ENCODE peak calls at places on chromosomes 13 and 19, in nine cellular contexts. One of them, this sample, is unnamed. For H3K9me3, the result is how much of the 10 kb centered on the place peaks cover.

GRCh38 chr13:103695320-103695719 is 629.1 kb upstream of the SLC10A2 start:
- DNase-seq in ascending aorta: no peak
- DNase-seq in SK-N-SH: no peak
- DNase-seq in thyroid gland: no peak
- DNase-seq in lung: no peak
- DNase-seq in upper lobe of left lung: no peak
- DNase-seq in fibroblast of lung: no peak
- DNase-seq in psoas muscle: no peak
- DNase-seq in heart left ventricle: no peak
- DNase-seq in this sample: no peak

GRCh38 chr19:45677351-45678230 is 9.6 kb downstream of the GIPR start:
- DNase-seq in ascending aorta: peak
- DNase-seq in SK-N-SH: peak
- DNase-seq in thyroid gland: peak
- DNase-seq in lung: peak
- DNase-seq in upper lobe of left lung: peak
- DNase-seq in fibroblast of lung: peak
- DNase-seq in psoas muscle: peak
- DNase-seq in heart left ventricle: peak
- DNase-seq in this sample: no peak

GRCh38 chr13:94901070-94901469 is 188.7 kb upstream of the SOX21 start:
- DNase-seq in ascending aorta: no peak
- DNase-seq in SK-N-SH: no peak
- DNase-seq in thyroid gland: no peak
- DNase-seq in lung: no peak
- DNase-seq in upper lobe of left lung: no peak
- DNase-seq in fibroblast of lung: peak
- DNase-seq in psoas muscle: no peak
- DNase-seq in heart left ventricle: no peak
- DNase-seq in this sample: no peak

GRCh38 chr19:53553865-53554791 is 16.2 kb downstream of the ZNF331 start:
- DNase-seq in ascending aorta: peak
- DNase-seq in SK-N-SH: peak
- DNase-seq in thyroid gland: peak
- DNase-seq in lung: peak
- DNase-seq in upper lobe of left lung: peak
- DNase-seq in fibroblast of lung: peak
- DNase-seq in psoas muscle: peak
- DNase-seq in heart left ventricle: peak
- DNase-seq in this sample: peak

GRCh38 chr13:55570371-55570770 is 1570.3 kb upstream of the PRR20A start:
- DNase-seq in ascending aorta: no peak
- DNase-seq in SK-N-SH: no peak
- DNase-seq in thyroid gland: no peak
- DNase-seq in lung: no peak
- DNase-seq in upper lobe of left lung: no peak
- DNase-seq in fibroblast of lung: no peak
- DNase-seq in psoas muscle: no peak
- DNase-seq in heart left ventricle: no peak
- DNase-seq in this sample: no peak

GRCh38 chr19:18650048-18650435 is 13.2 kb downstream of the KLHL26 start:
- DNase-seq in ascending aorta: peak
- DNase-seq in SK-N-SH: no peak
- DNase-seq in thyroid gland: no peak
- DNase-seq in lung: no peak
- DNase-seq in upper lobe of left lung: no peak
- DNase-seq in fibroblast of lung: peak
- DNase-seq in psoas muscle: peak
- DNase-seq in heart left ventricle: no peak
- DNase-seq in this sample: no peak

GRCh38 chr13:22050951-22051563 is 380.2 kb downstream of the FGF9 start:
- DNase-seq in ascending aorta: no peak
- DNase-seq in SK-N-SH: no peak
- DNase-seq in thyroid gland: no peak
- DNase-seq in lung: no peak
- DNase-seq in upper lobe of left lung: no peak
- DNase-seq in fibroblast of lung: no peak
- DNase-seq in psoas muscle: no peak
- DNase-seq in heart left ventricle: no peak
- DNase-seq in this sample: no peak

GRCh38 chr13:111639994-111640393 is 319.6 kb downstream of the TEX29 start:
- DNase-seq in ascending aorta: peak
- DNase-seq in SK-N-SH: no peak
- DNase-seq in thyroid gland: no peak
- DNase-seq in lung: no peak
- DNase-seq in upper lobe of left lung: no peak
- DNase-seq in fibroblast of lung: no peak
- DNase-seq in psoas muscle: no peak
- DNase-seq in heart left ventricle: no peak
- DNase-seq in this sample: no peak

GRCh38 chr13:78978381-78978998 is 319.5 kb upstream of the OBI1 start:
- DNase-seq in ascending aorta: no peak
- DNase-seq in SK-N-SH: peak
- DNase-seq in thyroid gland: peak
- DNase-seq in lung: peak
- DNase-seq in upper lobe of left lung: peak
- DNase-seq in fibroblast of lung: peak
- DNase-seq in psoas muscle: no peak
- DNase-seq in heart left ventricle: no peak
- DNase-seq in this sample: no peak

GRCh38 chr13:98384739-98385138 is 192.2 kb downstream of the STK24 start:
- DNase-seq in ascending aorta: no peak
- DNase-seq in SK-N-SH: no peak
- DNase-seq in thyroid gland: peak
- DNase-seq in lung: no peak
- DNase-seq in upper lobe of left lung: no peak
- DNase-seq in fibroblast of lung: peak
- DNase-seq in psoas muscle: no peak
- DNase-seq in heart left ventricle: no peak
- DNase-seq in this sample: no peak

GRCh38 chr13:45196622-45197021 is 4.2 kb downstream of the KCTD4 start:
- DNase-seq in ascending aorta: no peak
- DNase-seq in SK-N-SH: no peak
- DNase-seq in thyroid gland: no peak
- DNase-seq in lung: no peak
- DNase-seq in upper lobe of left lung: no peak
- DNase-seq in fibroblast of lung: no peak
- DNase-seq in psoas muscle: no peak
- DNase-seq in heart left ventricle: no peak
- DNase-seq in this sample: no peak

GRCh38 chr19:34145741-34146202 is 26.5 kb upstream of the LSM14A start:
- DNase-seq in ascending aorta: no peak
- DNase-seq in SK-N-SH: peak
- DNase-seq in thyroid gland: peak
- DNase-seq in lung: peak
- DNase-seq in upper lobe of left lung: peak
- DNase-seq in fibroblast of lung: peak
- DNase-seq in psoas muscle: no peak
- DNase-seq in heart left ventricle: no peak
- DNase-seq in this sample: no peak

GRCh38 chr19:18637644-18638630 is 1.1 kb downstream of the KLHL26 start:
- DNase-seq in ascending aorta: no peak
- DNase-seq in SK-N-SH: no peak
- DNase-seq in thyroid gland: peak
- DNase-seq in lung: peak
- DNase-seq in upper lobe of left lung: peak
- DNase-seq in fibroblast of lung: no peak
- DNase-seq in psoas muscle: no peak
- DNase-seq in heart left ventricle: no peak
- DNase-seq in this sample: no peak

GRCh38 chr19:15010497-15011255 is 31.0 kb upstream of the SLC1A6 start:
- DNase-seq in ascending aorta: no peak
- DNase-seq in SK-N-SH: no peak
- DNase-seq in thyroid gland: no peak
- DNase-seq in lung: no peak
- DNase-seq in upper lobe of left lung: no peak
- DNase-seq in fibroblast of lung: no peak
- DNase-seq in psoas muscle: no peak
- DNase-seq in heart left ventricle: no peak
- DNase-seq in this sample: no peak

GRCh38 chr19:47096721-47097120 is 16.9 kb downstream of the ZC3H4 start:
- DNase-seq in ascending aorta: no peak
- DNase-seq in SK-N-SH: no peak
- DNase-seq in thyroid gland: peak
- DNase-seq in lung: no peak
- DNase-seq in upper lobe of left lung: peak
- DNase-seq in fibroblast of lung: no peak
- DNase-seq in psoas muscle: no peak
- DNase-seq in heart left ventricle: peak
- DNase-seq in this sample: no peak

GRCh38 chr19:47094557-47095517 is 18.7 kb downstream of the ZC3H4 start:
- DNase-seq in ascending aorta: no peak
- DNase-seq in SK-N-SH: no peak
- DNase-seq in thyroid gland: peak
- DNase-seq in lung: peak
- DNase-seq in upper lobe of left lung: peak
- DNase-seq in fibroblast of lung: no peak
- DNase-seq in psoas muscle: no peak
- DNase-seq in heart left ventricle: no peak
- DNase-seq in this sample: no peak

GRCh38 chr19:47093254-47093653 is 20.3 kb downstream of the ZC3H4 start:
- DNase-seq in ascending aorta: no peak
- DNase-seq in SK-N-SH: no peak
- DNase-seq in thyroid gland: peak
- DNase-seq in lung: no peak
- DNase-seq in upper lobe of left lung: no peak
- DNase-seq in fibroblast of lung: no peak
- DNase-seq in psoas muscle: no peak
- DNase-seq in heart left ventricle: no peak
- DNase-seq in this sample: no peak

GRCh38 chr19:47095707-47096704 is 17.6 kb downstream of the ZC3H4 start:
- DNase-seq in ascending aorta: no peak
- DNase-seq in SK-N-SH: no peak
- DNase-seq in thyroid gland: peak
- DNase-seq in lung: peak
- DNase-seq in upper lobe of left lung: peak
- DNase-seq in fibroblast of lung: no peak
- DNase-seq in psoas muscle: peak
- DNase-seq in heart left ventricle: peak
- DNase-seq in this sample: no peak

DNA sequence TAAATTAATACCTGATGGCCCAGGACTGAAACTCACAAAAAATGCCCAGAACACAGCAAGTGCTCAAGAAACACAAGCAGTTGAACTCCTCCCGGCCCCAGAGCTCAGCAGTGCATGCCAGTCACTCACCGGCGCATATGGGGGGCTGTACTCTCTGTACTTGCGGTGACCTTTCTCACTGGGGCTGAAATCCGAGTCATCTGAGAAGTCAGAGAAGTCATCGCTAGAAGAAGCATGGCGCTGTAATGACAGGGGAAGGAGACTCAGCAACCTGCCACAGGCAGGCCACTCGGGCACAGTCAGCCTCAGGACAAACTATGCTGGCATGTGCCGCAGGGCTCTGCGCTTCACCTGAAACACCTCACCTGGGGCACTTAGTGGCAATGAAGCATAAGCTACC is 19.7 kb downstream of the ZC3H4 start:
- DNase-seq in ascending aorta: no peak
- DNase-seq in SK-N-SH: no peak
- DNase-seq in thyroid gland: peak
- DNase-seq in lung: no peak
- DNase-seq in upper lobe of left lung: no peak
- DNase-seq in fibroblast of lung: no peak
- DNase-seq in psoas muscle: no peak
- DNase-seq in heart left ventricle: no peak
- DNase-seq in this sample: no peak
- H3K27ac ChIP-seq in ascending aorta: peak
- H3K27ac ChIP-seq in SK-N-SH: no peak
- H3K27ac ChIP-seq in thyroid gland: peak
- H3K27ac ChIP-seq in lung: peak
- H3K27ac ChIP-seq in upper lobe of left lung: peak
- H3K27ac ChIP-seq in fibroblast of lung: no peak
- H3K27ac ChIP-seq in psoas muscle: peak
- H3K27ac ChIP-seq in heart left ventricle: no peak
- H3K27ac ChIP-seq in this sample: peak

GRCh38 chr19:8593931-8594330 is 16.6 kb downstream of the ADAMTS10 start:
- DNase-seq in ascending aorta: no peak
- DNase-seq in SK-N-SH: no peak
- DNase-seq in thyroid gland: no peak
- DNase-seq in lung: no peak
- DNase-seq in upper lobe of left lung: no peak
- DNase-seq in fibroblast of lung: no peak
- DNase-seq in psoas muscle: no peak
- DNase-seq in heart left ventricle: no peak
- DNase-seq in this sample: no peak
- TF ChIP-seq CTCF in ascending aorta: peak
- TF ChIP-seq CTCF in SK-N-SH: peak
- TF ChIP-seq CTCF in thyroid gland: no peak
- TF ChIP-seq CTCF in lung: no peak
- TF ChIP-seq CTCF in upper lobe of left lung: peak
- TF ChIP-seq CTCF in fibroblast of lung: no peak
- TF ChIP-seq CTCF in psoas muscle: no peak
- TF ChIP-seq CTCF in heart left ventricle: no peak
- TF ChIP-seq CTCF in this sample: peak

DNA sequence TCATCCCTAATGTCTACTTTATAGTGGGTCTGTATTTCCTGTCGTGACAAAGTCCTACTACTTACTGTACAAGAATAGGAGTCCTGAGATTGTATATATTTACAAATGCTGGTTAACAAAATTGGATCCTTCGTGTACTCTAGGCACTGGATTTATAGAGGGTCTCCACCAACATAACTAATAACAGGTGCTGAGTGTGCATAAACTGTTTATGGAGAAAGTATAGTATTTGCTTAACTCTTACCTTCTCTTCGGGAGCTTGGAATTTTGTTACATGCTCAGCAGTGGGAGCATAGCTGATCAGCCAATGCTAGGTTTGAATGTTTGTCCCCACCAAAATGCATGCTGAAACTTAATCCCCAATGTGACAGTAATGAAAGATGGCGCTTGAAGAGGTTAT is 12.1 kb downstream of the ZNF442 start:
- DNase-seq in ascending aorta: no peak
- DNase-seq in SK-N-SH: no peak
- DNase-seq in thyroid gland: no peak
- DNase-seq in lung: no peak
- DNase-seq in upper lobe of left lung: no peak
- DNase-seq in fibroblast of lung: no peak
- DNase-seq in psoas muscle: no peak
- DNase-seq in heart left ventricle: no peak
- DNase-seq in this sample: no peak
- H3K9me3 ChIP-seq in ascending aorta: under half
- H3K9me3 ChIP-seq in SK-N-SH: under half
- H3K9me3 ChIP-seq in thyroid gland: under half
- H3K9me3 ChIP-seq in lung: under half
- H3K9me3 ChIP-seq in upper lobe of left lung: under half
- H3K9me3 ChIP-seq in fibroblast of lung: under half
- H3K9me3 ChIP-seq in psoas muscle: half or more
- H3K9me3 ChIP-seq in heart left ventricle: under half
- H3K9me3 ChIP-seq in this sample: half or more

GRCh38 chr13:99896712-99897440 is 74.7 kb downstream of the ZIC5 start:
- DNase-seq in ascending aorta: no peak
- DNase-seq in SK-N-SH: no peak
- DNase-seq in thyroid gland: no peak
- DNase-seq in lung: no peak
- DNase-seq in upper lobe of left lung: no peak
- DNase-seq in fibroblast of lung: no peak
- DNase-seq in psoas muscle: no peak
- DNase-seq in heart left ventricle: no peak
- DNase-seq in this sample: no peak
- H3K27ac ChIP-seq in ascending aorta: no peak
- H3K27ac ChIP-seq in SK-N-SH: no peak
- H3K27ac ChIP-seq in thyroid gland: no peak
- H3K27ac ChIP-seq in lung: no peak
- H3K27ac ChIP-seq in upper lobe of left lung: no peak
- H3K27ac ChIP-seq in fibroblast of lung: no peak
- H3K27ac ChIP-seq in psoas muscle: no peak
- H3K27ac ChIP-seq in heart left ventricle: no peak
- H3K27ac ChIP-seq in this sample: no peak

GRCh38 chr19:1843646-1844394 is 4.5 kb downstream of the REXO1 start:
- DNase-seq in ascending aorta: no peak
- DNase-seq in SK-N-SH: no peak
- DNase-seq in thyroid gland: no peak
- DNase-seq in lung: no peak
- DNase-seq in upper lobe of left lung: no peak
- DNase-seq in fibroblast of lung: no peak
- DNase-seq in psoas muscle: no peak
- DNase-seq in heart left ventricle: no peak
- DNase-seq in this sample: no peak
- TF ChIP-seq CTCF in ascending aorta: no peak
- TF ChIP-seq CTCF in SK-N-SH: no peak
- TF ChIP-seq CTCF in thyroid gland: no peak
- TF ChIP-seq CTCF in lung: no peak
- TF ChIP-seq CTCF in upper lobe of left lung: no peak
- TF ChIP-seq CTCF in fibroblast of lung: no peak
- TF ChIP-seq CTCF in psoas muscle: no peak
- TF ChIP-seq CTCF in heart left ventricle: no peak
- TF ChIP-seq CTCF in this sample: no peak